ENCODE peak calls at places on chromosomes 6 and 20, in five cellular contexts. G is colonic mucosa, I is breast epithelium, F is adrenal gland, O is prostate gland. U is an unnamed sample. For H3K4me1, the result is how much of the 10 kb centered on the place peaks cover.

GRCh38 chr6:84868149-84868548 is 103.8 kb upstream of the TBX18 start:
- DNase-seq in G (no peak), I (no peak), F (no peak), O (no peak), U (no peak)

GRCh38 chr6:8029243-8029870 is 34.8 kb downstream of the BLOC1S5 start:
- DNase-seq in G (no peak), I (no peak), F (no peak), O (no peak), U (no peak)

GRCh38 chr6:56387621-56388413 is 140.4 kb upstream of the COL21A1 start:
- DNase-seq in G (no peak), I (no peak), F (peak), O (no peak), U (peak)

GRCh38 chr6:91827151-91827550 is 1240.3 kb upstream of the MAP3K7 start:
- DNase-seq in G (no peak), I (no peak), F (no peak), O (no peak), U (no peak)

GRCh38 chr6:53795702-53796450 is 1.1 kb downstream of the LRRC1 start:
- DNase-seq in G (peak), I (no peak), F (peak), O (peak), U (no peak)

GRCh38 chr6:142412241-142412640 is 110.4 kb downstream of the ADGRG6 start:
- DNase-seq in G (no peak), I (no peak), F (no peak), O (no peak), U (no peak)

GRCh38 chr6:170471458-170471857 is 81.6 kb downstream of the PSMB1 start:
- DNase-seq in G (no peak), I (no peak), F (no peak), O (no peak), U (no peak)

GRCh38 chr6:140002406-140003022 is 628.1 kb upstream of the CITED2 start:
- DNase-seq in G (no peak), I (no peak), F (no peak), O (no peak), U (no peak)

GRCh38 chr20:64161595-64162238 is 2.5 kb upstream of the MYT1 start:
- DNase-seq in G (peak), I (no peak), F (peak), O (peak), U (no peak)

GRCh38 chr20:38260025-38260377 is 534 bp downstream of the KIAA1755 start:
- DNase-seq in G (no peak), I (no peak), F (no peak), O (no peak), U (no peak)

GRCh38 chr6:169868458-169868857 is 117.0 kb downstream of the ERMARD start:
- DNase-seq in G (peak), I (no peak), F (no peak), O (no peak), U (no peak)

GRCh38 chr20:23412026-23412425 is 9.3 kb downstream of the NAPB start:
- DNase-seq in G (no peak), I (no peak), F (no peak), O (no peak), U (no peak)

GRCh38 chr6:167824591-167825041 is 2.1 kb upstream of the AFDN start:
- DNase-seq in G (no peak), I (no peak), F (no peak), O (no peak), U (no peak)

GRCh38 chr6:1406306-1407058 is 17.1 kb downstream of the FOXF2 start:
- DNase-seq in G (no peak), I (peak), F (no peak), O (no peak), U (no peak)

GRCh38 chr6:4450237-4450636 is 314.9 kb upstream of the ECI2 start:
- DNase-seq in G (no peak), I (no peak), F (no peak), O (no peak), U (no peak)

GRCh38 chr6:108689279-108690161 is 128.8 kb downstream of the FOXO3 start:
- DNase-seq in G (peak), I (peak), F (peak), O (peak), U (peak)

GRCh38 chr6:133889557-133890301 is 816 bp downstream of the TCF21 start:
- DNase-seq in G (no peak), I (no peak), F (no peak), O (no peak), U (no peak)

GRCh38 chr6:32244270-32244669 is 20.4 kb upstream of the NOTCH4 start:
- DNase-seq in G (no peak), I (no peak), F (no peak), O (no peak), U (no peak)

GRCh38 chr6:56899311-56899710 is 55.6 kb upstream of the BEND6 start:
- DNase-seq in G (peak), I (no peak), F (no peak), O (peak), U (no peak)

GRCh38 chr20:63748356-63749270 is 9.0 kb downstream of the SLC2A4RG start:
- DNase-seq in G (no peak), I (no peak), F (no peak), O (no peak), U (no peak)

GRCh38 chr6:100479180-100480035 is 14.7 kb upstream of the SIM1 start:
- DNase-seq in G (no peak), I (no peak), F (no peak), O (no peak), U (no peak)

GRCh38 chr6:112338310-112338709 is 8.8 kb upstream of the RFPL4B start:
- DNase-seq in G (no peak), I (no peak), F (no peak), O (no peak), U (no peak)

GRCh38 chr6:120083186-120083585 is 733.6 kb upstream of the MAN1A1 start:
- DNase-seq in G (no peak), I (no peak), F (no peak), O (no peak), U (no peak)

GRCh38 chr6:125220712-125221111 is 67.1 kb downstream of the TPD52L1 start:
- DNase-seq in G (peak), I (no peak), F (no peak), O (peak), U (no peak)

GRCh38 chr20:39282619-39283092 is 320.5 kb downstream of the DHX35 start:
- DNase-seq in G (no peak), I (no peak), F (no peak), O (peak), U (no peak)

GRCh38 chr6:137541531-137541930 is 47.3 kb upstream of the OLIG3 start:
- DNase-seq in G (no peak), I (no peak), F (no peak), O (no peak), U (no peak)

GRCh38 chr6:45448417-45449389 is 71.0 kb upstream of the SUPT3H start:
- DNase-seq in G (no peak), I (no peak), F (no peak), O (no peak), U (no peak)

GRCh38 chr6:34248198-34248726 is 544 bp downstream of the SMIM29 start:
- DNase-seq in G (peak), I (no peak), F (peak), O (no peak), U (no peak)

GRCh38 chr6:31586596-31586995 is 519 bp downstream of the LST1 start:
- DNase-seq in G (no peak), I (no peak), F (no peak), O (no peak), U (no peak)

GRCh38 chr6:51934098-51934497 is 153.3 kb downstream of the PKHD1 start:
- DNase-seq in G (no peak), I (no peak), F (no peak), O (no peak), U (no peak)

GRCh38 chr6:128731249-128732165 is 151.4 kb upstream of the LAMA2 start:
- DNase-seq in G (no peak), I (no peak), F (no peak), O (no peak), U (no peak)
- TF ChIP-seq CTCF in G (no peak), I (peak), F (peak), O (peak), U (peak)

DNA sequence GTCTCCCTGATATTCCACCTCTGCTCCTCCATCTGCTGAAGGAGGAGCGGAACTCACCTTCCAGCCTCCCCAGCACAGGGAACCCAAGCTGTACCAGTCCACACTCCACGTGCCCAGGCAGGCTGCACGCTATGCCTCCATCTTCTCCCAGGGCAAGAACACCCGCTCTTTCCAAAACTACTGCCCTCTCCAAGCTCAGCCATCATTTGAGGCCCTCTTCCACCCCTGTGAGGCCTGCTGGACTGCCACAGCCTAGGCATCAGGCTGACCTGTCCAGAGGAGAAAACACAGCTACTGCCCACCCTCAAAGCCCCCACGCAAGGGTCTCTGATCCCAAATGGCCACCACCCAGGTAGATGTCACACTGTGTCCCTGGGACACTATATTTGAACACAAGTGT is 99.9 kb downstream of the PRND start:
- DNase-seq in G (no peak), I (no peak), F (no peak), O (no peak), U (no peak)
- H3K4me3 ChIP-seq in G (no peak), I (peak), F (no peak), O (no peak), U (peak)

DNA sequence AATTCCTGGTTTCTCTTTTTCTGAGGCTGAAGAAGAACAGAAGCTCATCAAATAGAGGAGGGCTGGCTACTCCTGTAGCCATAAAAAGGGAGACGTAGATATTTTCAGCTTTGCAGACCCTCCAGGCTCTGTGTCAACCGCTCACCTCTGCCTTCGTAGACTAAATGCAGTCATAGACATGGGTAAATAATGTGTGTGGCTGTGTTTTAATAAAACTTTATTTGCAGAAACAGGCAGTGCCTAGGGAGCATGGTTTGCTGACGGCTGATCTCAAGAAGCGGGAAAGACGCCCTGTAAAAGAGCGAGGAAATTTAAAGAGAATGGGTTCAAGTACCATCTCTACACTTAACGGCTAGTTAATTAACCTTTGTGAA is 171.8 kb downstream of the BCAS1 start:
- DNase-seq in G (no peak), I (no peak), F (no peak), O (no peak), U (no peak)
- H3K4me1 ChIP-seq in G (under half), I (under half), F (under half), O (under half), U (under half)

GRCh38 chr6:12449447-12449846 is 159.3 kb downstream of the EDN1 start:
- DNase-seq in G (no peak), I (no peak), F (no peak), O (no peak), U (no peak)
- TF ChIP-seq CTCF in G (no peak), I (no peak), F (no peak), O (no peak), U (no peak)

DNA sequence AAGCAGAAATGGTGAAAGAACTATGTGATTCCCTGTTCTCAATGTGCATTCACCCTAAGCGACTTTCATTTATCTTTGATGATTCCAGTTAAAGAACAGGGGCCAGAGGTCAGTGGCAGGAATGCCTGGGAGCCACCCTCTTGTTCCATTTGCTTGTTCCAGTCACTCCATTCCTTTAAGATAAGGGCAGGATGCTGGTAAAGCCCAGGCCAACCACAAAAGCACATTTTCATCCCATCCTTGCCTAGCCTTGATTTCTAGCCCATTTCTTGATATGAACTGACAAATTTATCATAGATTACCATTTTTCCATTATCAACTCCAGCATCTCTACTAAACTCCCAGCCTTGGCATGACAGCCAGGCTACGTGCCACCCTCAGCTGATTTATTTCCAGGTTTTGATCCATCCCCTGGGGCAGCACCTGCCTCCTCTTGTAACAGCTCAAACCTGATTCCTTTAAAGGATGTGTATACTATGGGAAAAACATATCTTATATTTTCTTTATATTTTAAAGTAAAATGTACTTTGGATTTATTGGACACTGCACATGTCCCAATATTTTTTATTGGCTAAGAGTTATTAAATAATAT is 19.2 kb downstream of the HMGN3 start:
- DNase-seq in G (no peak), I (no peak), F (peak), O (no peak), U (no peak)
- H3K4me3 ChIP-seq in G (no peak), I (no peak), F (no peak), O (no peak), U (no peak)